ENCODE peak calls at places on chromosomes 4 and X, in eight cellular contexts. One of them, this sample, is unnamed. For H3K4me1, the result is how much of the 10 kb centered on the place peaks cover.

GRCh38 chrX:44062842-44063241 is 89.7 kb upstream of the NDP start:
- DNase-seq in left lung: no peak
- DNase-seq in SJSA1: no peak
- DNase-seq in aorta: no peak
- DNase-seq in tibial artery: no peak
- DNase-seq in gastrocnemius medialis: no peak
- DNase-seq in A549: peak
- DNase-seq in psoas muscle: no peak
- DNase-seq in this sample: no peak

GRCh38 chr4:8393593-8394038 is 46.9 kb downstream of the ACOX3 start:
- DNase-seq in left lung: peak
- DNase-seq in SJSA1: peak
- DNase-seq in aorta: peak
- DNase-seq in tibial artery: peak
- DNase-seq in gastrocnemius medialis: peak
- DNase-seq in A549: peak
- DNase-seq in psoas muscle: peak
- DNase-seq in this sample: no peak

GRCh38 chr4:145868637-145869409 is 69.8 kb downstream of the ZNF827 start:
- DNase-seq in left lung: no peak
- DNase-seq in SJSA1: peak
- DNase-seq in aorta: no peak
- DNase-seq in tibial artery: no peak
- DNase-seq in gastrocnemius medialis: no peak
- DNase-seq in A549: no peak
- DNase-seq in psoas muscle: no peak
- DNase-seq in this sample: no peak

GRCh38 chrX:773292-774025 is 142.9 kb downstream of the SHOX start:
- DNase-seq in left lung: no peak
- DNase-seq in SJSA1: no peak
- DNase-seq in aorta: peak
- DNase-seq in tibial artery: no peak
- DNase-seq in gastrocnemius medialis: no peak
- DNase-seq in A549: no peak
- DNase-seq in psoas muscle: no peak
- DNase-seq in this sample: no peak

GRCh38 chr4:76954489-76954888 is 4.9 kb downstream of the SEPTIN11 start:
- DNase-seq in left lung: no peak
- DNase-seq in SJSA1: no peak
- DNase-seq in aorta: no peak
- DNase-seq in tibial artery: no peak
- DNase-seq in gastrocnemius medialis: no peak
- DNase-seq in A549: no peak
- DNase-seq in psoas muscle: no peak
- DNase-seq in this sample: no peak

GRCh38 chr4:128225148-128225547 is 62.5 kb downstream of the PGRMC2 start:
- DNase-seq in left lung: no peak
- DNase-seq in SJSA1: peak
- DNase-seq in aorta: no peak
- DNase-seq in tibial artery: no peak
- DNase-seq in gastrocnemius medialis: no peak
- DNase-seq in A549: no peak
- DNase-seq in psoas muscle: no peak
- DNase-seq in this sample: no peak

GRCh38 chr4:85807247-85807915 is 332.4 kb downstream of the ARHGAP24 start:
- DNase-seq in left lung: no peak
- DNase-seq in SJSA1: peak
- DNase-seq in aorta: peak
- DNase-seq in tibial artery: no peak
- DNase-seq in gastrocnemius medialis: no peak
- DNase-seq in A549: no peak
- DNase-seq in psoas muscle: peak
- DNase-seq in this sample: no peak

GRCh38 chr4:186689476-186689875 is 34.2 kb downstream of the FAT1 start:
- DNase-seq in left lung: peak
- DNase-seq in SJSA1: no peak
- DNase-seq in aorta: no peak
- DNase-seq in tibial artery: no peak
- DNase-seq in gastrocnemius medialis: no peak
- DNase-seq in A549: no peak
- DNase-seq in psoas muscle: no peak
- DNase-seq in this sample: no peak

GRCh38 chr4:48295116-48295515 is 25.5 kb upstream of the TEC start:
- DNase-seq in left lung: no peak
- DNase-seq in SJSA1: no peak
- DNase-seq in aorta: no peak
- DNase-seq in tibial artery: no peak
- DNase-seq in gastrocnemius medialis: no peak
- DNase-seq in A549: no peak
- DNase-seq in psoas muscle: no peak
- DNase-seq in this sample: no peak

GRCh38 chr4:13541176-13541604 is 3.1 kb downstream of the NKX3-2 start:
- DNase-seq in left lung: no peak
- DNase-seq in SJSA1: no peak
- DNase-seq in aorta: no peak
- DNase-seq in tibial artery: no peak
- DNase-seq in gastrocnemius medialis: no peak
- DNase-seq in A549: no peak
- DNase-seq in psoas muscle: no peak
- DNase-seq in this sample: no peak

GRCh38 chr4:173121044-173121685 is 47.4 kb upstream of the GALNT7 start:
- DNase-seq in left lung: no peak
- DNase-seq in SJSA1: no peak
- DNase-seq in aorta: no peak
- DNase-seq in tibial artery: no peak
- DNase-seq in gastrocnemius medialis: peak
- DNase-seq in A549: no peak
- DNase-seq in psoas muscle: no peak
- DNase-seq in this sample: no peak

GRCh38 chr4:25580633-25581467 is 74.8 kb upstream of the SLC34A2 start:
- DNase-seq in left lung: no peak
- DNase-seq in SJSA1: no peak
- DNase-seq in aorta: no peak
- DNase-seq in tibial artery: no peak
- DNase-seq in gastrocnemius medialis: no peak
- DNase-seq in A549: no peak
- DNase-seq in psoas muscle: no peak
- DNase-seq in this sample: no peak

GRCh38 chrX:107878106-107878505 is 52.4 kb downstream of the MID2 start:
- DNase-seq in left lung: no peak
- DNase-seq in SJSA1: no peak
- DNase-seq in aorta: no peak
- DNase-seq in tibial artery: no peak
- DNase-seq in gastrocnemius medialis: no peak
- DNase-seq in A549: no peak
- DNase-seq in psoas muscle: no peak
- DNase-seq in this sample: no peak

GRCh38 chrX:7891928-7892327 is 35.3 kb downstream of the PNPLA4 start:
- DNase-seq in left lung: no peak
- DNase-seq in SJSA1: no peak
- DNase-seq in aorta: no peak
- DNase-seq in tibial artery: no peak
- DNase-seq in gastrocnemius medialis: no peak
- DNase-seq in A549: no peak
- DNase-seq in psoas muscle: no peak
- DNase-seq in this sample: no peak

GRCh38 chrX:99353412-99353811 is 1056.7 kb downstream of the PCDH19 start:
- DNase-seq in left lung: no peak
- DNase-seq in SJSA1: no peak
- DNase-seq in aorta: no peak
- DNase-seq in tibial artery: no peak
- DNase-seq in gastrocnemius medialis: no peak
- DNase-seq in A549: no peak
- DNase-seq in psoas muscle: no peak
- DNase-seq in this sample: no peak

GRCh38 chr4:134807231-134807745 is 605.7 kb upstream of the PABPC4L start:
- DNase-seq in left lung: no peak
- DNase-seq in SJSA1: no peak
- DNase-seq in aorta: no peak
- DNase-seq in tibial artery: no peak
- DNase-seq in gastrocnemius medialis: no peak
- DNase-seq in A549: no peak
- DNase-seq in psoas muscle: no peak
- DNase-seq in this sample: no peak

GRCh38 chr4:183469936-183470335 is 25.5 kb downstream of the CDKN2AIP start:
- DNase-seq in left lung: no peak
- DNase-seq in SJSA1: no peak
- DNase-seq in aorta: no peak
- DNase-seq in tibial artery: no peak
- DNase-seq in gastrocnemius medialis: no peak
- DNase-seq in A549: no peak
- DNase-seq in psoas muscle: no peak
- DNase-seq in this sample: peak

GRCh38 chr4:3198906-3199305 is 50.1 kb upstream of the MSANTD1 start:
- DNase-seq in left lung: no peak
- DNase-seq in SJSA1: no peak
- DNase-seq in aorta: peak
- DNase-seq in tibial artery: no peak
- DNase-seq in gastrocnemius medialis: no peak
- DNase-seq in A549: no peak
- DNase-seq in psoas muscle: no peak
- DNase-seq in this sample: no peak
- H3K4me1 ChIP-seq in left lung: under half
- H3K4me1 ChIP-seq in SJSA1: under half
- H3K4me1 ChIP-seq in aorta: under half
- H3K4me1 ChIP-seq in tibial artery: under half
- H3K4me1 ChIP-seq in gastrocnemius medialis: under half
- H3K4me1 ChIP-seq in A549: under half
- H3K4me1 ChIP-seq in psoas muscle: under half
- H3K4me1 ChIP-seq in this sample: under half

GRCh38 chr4:6909113-6909969 is at the start of gene TBC1D14:
- DNase-seq in left lung: peak
- DNase-seq in SJSA1: peak
- DNase-seq in aorta: peak
- DNase-seq in tibial artery: peak
- DNase-seq in gastrocnemius medialis: peak
- DNase-seq in A549: peak
- DNase-seq in psoas muscle: peak
- DNase-seq in this sample: peak

GRCh38 chr4:6910960-6911874 is 1.6 kb downstream of the TBC1D14 start:
- DNase-seq in left lung: no peak
- DNase-seq in SJSA1: no peak
- DNase-seq in aorta: no peak
- DNase-seq in tibial artery: no peak
- DNase-seq in gastrocnemius medialis: no peak
- DNase-seq in A549: no peak
- DNase-seq in psoas muscle: no peak
- DNase-seq in this sample: no peak

GRCh38 chr4:6910340-6910959 is 824 bp downstream of the TBC1D14 start:
- DNase-seq in left lung: no peak
- DNase-seq in SJSA1: no peak
- DNase-seq in aorta: no peak
- DNase-seq in tibial artery: no peak
- DNase-seq in gastrocnemius medialis: no peak
- DNase-seq in A549: peak
- DNase-seq in psoas muscle: no peak
- DNase-seq in this sample: no peak

GRCh38 chr4:6908397-6909112 is 1.1 kb upstream of the TBC1D14 start:
- DNase-seq in left lung: no peak
- DNase-seq in SJSA1: no peak
- DNase-seq in aorta: no peak
- DNase-seq in tibial artery: no peak
- DNase-seq in gastrocnemius medialis: no peak
- DNase-seq in A549: no peak
- DNase-seq in psoas muscle: peak
- DNase-seq in this sample: no peak

GRCh38 chr4:6909970-6910339 is 329 bp downstream of the TBC1D14 start:
- DNase-seq in left lung: no peak
- DNase-seq in SJSA1: no peak
- DNase-seq in aorta: no peak
- DNase-seq in tibial artery: no peak
- DNase-seq in gastrocnemius medialis: no peak
- DNase-seq in A549: peak
- DNase-seq in psoas muscle: peak
- DNase-seq in this sample: no peak
- H3K4me1 ChIP-seq in left lung: under half
- H3K4me1 ChIP-seq in SJSA1: under half
- H3K4me1 ChIP-seq in aorta: under half
- H3K4me1 ChIP-seq in tibial artery: under half
- H3K4me1 ChIP-seq in gastrocnemius medialis: under half
- H3K4me1 ChIP-seq in A549: under half
- H3K4me1 ChIP-seq in psoas muscle: under half
- H3K4me1 ChIP-seq in this sample: under half

DNA sequence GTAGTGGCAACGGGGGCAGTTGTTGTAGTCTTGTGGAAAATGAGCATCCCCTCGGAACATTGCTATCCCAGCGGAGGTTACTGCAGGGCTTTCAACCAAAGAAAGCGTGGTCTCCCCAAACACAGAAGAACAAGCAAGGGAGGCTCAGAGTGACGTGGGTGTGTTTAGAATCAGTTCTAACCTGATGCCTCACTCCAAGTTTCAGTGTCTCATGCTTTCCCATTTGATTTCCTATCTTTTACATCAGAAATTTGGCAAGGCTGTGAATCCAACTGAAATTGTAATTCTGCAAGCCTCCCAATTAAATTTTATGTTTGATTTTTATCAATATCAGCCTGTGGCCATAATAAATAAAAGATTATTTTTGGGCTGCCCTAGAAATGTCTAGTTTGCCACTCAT is 156.1 kb upstream of the LNX1 start:
- DNase-seq in left lung: no peak
- DNase-seq in SJSA1: no peak
- DNase-seq in aorta: no peak
- DNase-seq in tibial artery: no peak
- DNase-seq in gastrocnemius medialis: no peak
- DNase-seq in A549: no peak
- DNase-seq in psoas muscle: no peak
- DNase-seq in this sample: no peak
- H3K4me1 ChIP-seq in left lung: under half
- H3K4me1 ChIP-seq in SJSA1: under half
- H3K4me1 ChIP-seq in aorta: under half
- H3K4me1 ChIP-seq in tibial artery: under half
- H3K4me1 ChIP-seq in gastrocnemius medialis: under half
- H3K4me1 ChIP-seq in A549: under half
- H3K4me1 ChIP-seq in psoas muscle: under half
- H3K4me1 ChIP-seq in this sample: under half

GRCh38 chrX:13754765-13755164 is 20.2 kb downstream of the OFD1 start:
- DNase-seq in left lung: no peak
- DNase-seq in SJSA1: no peak
- DNase-seq in aorta: no peak
- DNase-seq in tibial artery: no peak
- DNase-seq in gastrocnemius medialis: no peak
- DNase-seq in A549: no peak
- DNase-seq in psoas muscle: no peak
- DNase-seq in this sample: no peak
- H3K4me1 ChIP-seq in left lung: under half
- H3K4me1 ChIP-seq in SJSA1: under half
- H3K4me1 ChIP-seq in aorta: under half
- H3K4me1 ChIP-seq in tibial artery: under half
- H3K4me1 ChIP-seq in gastrocnemius medialis: under half
- H3K4me1 ChIP-seq in A549: under half
- H3K4me1 ChIP-seq in psoas muscle: under half
- H3K4me1 ChIP-seq in this sample: under half

GRCh38 chrX:71995122-71995521 is 84.5 kb downstream of the NHSL2 start:
- DNase-seq in left lung: no peak
- DNase-seq in SJSA1: no peak
- DNase-seq in aorta: no peak
- DNase-seq in tibial artery: no peak
- DNase-seq in gastrocnemius medialis: no peak
- DNase-seq in A549: no peak
- DNase-seq in psoas muscle: no peak
- DNase-seq in this sample: no peak
- H3K4me1 ChIP-seq in left lung: under half
- H3K4me1 ChIP-seq in SJSA1: under half
- H3K4me1 ChIP-seq in aorta: under half
- H3K4me1 ChIP-seq in tibial artery: under half
- H3K4me1 ChIP-seq in gastrocnemius medialis: under half
- H3K4me1 ChIP-seq in A549: under half
- H3K4me1 ChIP-seq in psoas muscle: under half
- H3K4me1 ChIP-seq in this sample: under half